ENCODE peak calls at places on chromosomes 4 and X, in ten cellular contexts. L, M, W, J, Z, D, U, P, R and B are unnamed samples.

GRCh38 chr4:9940041-9940440 is 81.3 kb downstream of the SLC2A9 start:
- DNase-seq in L (no peak), M (no peak), W (no peak), J (no peak), Z (no peak), D (no peak), U (no peak), P (no peak), R (no peak), B (no peak)

GRCh38 chrX:21131346-21131745 is 242.9 kb upstream of the CNKSR2 start:
- DNase-seq in L (no peak), M (no peak), W (no peak), J (no peak), Z (no peak), D (no peak), U (no peak), P (no peak), R (no peak), B (no peak)

GRCh38 chr4:100716416-100716815 is 198.6 kb upstream of the EMCN start:
- DNase-seq in L (no peak), M (no peak), W (no peak), J (no peak), Z (no peak), D (no peak), U (no peak), P (no peak), R (no peak), B (no peak)

GRCh38 chr4:55050418-55050950 is 74.9 kb downstream of the KDR start:
- DNase-seq in L (no peak), M (no peak), W (no peak), J (no peak), Z (no peak), D (no peak), U (no peak), P (no peak), R (no peak), B (no peak)

GRCh38 chr4:145440292-145441007 is 41.2 kb upstream of the SMAD1 start:
- DNase-seq in L (no peak), M (no peak), W (no peak), J (no peak), Z (no peak), D (no peak), U (no peak), P (no peak), R (peak), B (no peak)

GRCh38 chr4:108834167-108834566 is 71.3 kb upstream of the ETNPPL start:
- DNase-seq in L (no peak), M (no peak), W (peak), J (no peak), Z (peak), D (no peak), U (no peak), P (peak), R (peak), B (no peak)

GRCh38 chr4:76233967-76234678 is 17.4 kb upstream of the FAM47E start:
- DNase-seq in L (no peak), M (no peak), W (no peak), J (no peak), Z (no peak), D (no peak), U (peak), P (no peak), R (no peak), B (no peak)

GRCh38 chrX:153953342-153953830 is 8.9 kb upstream of the RENBP start:
- DNase-seq in L (peak), M (no peak), W (peak), J (peak), Z (peak), D (peak), U (peak), P (peak), R (peak), B (peak)

GRCh38 chr4:177012918-177013545 is 220.3 kb upstream of the VEGFC start:
- DNase-seq in L (no peak), M (no peak), W (no peak), J (no peak), Z (peak), D (no peak), U (no peak), P (no peak), R (peak), B (no peak)

GRCh38 chrX:145464650-145465049 is 217.3 kb downstream of the SPANXN1 start:
- DNase-seq in L (no peak), M (no peak), W (peak), J (no peak), Z (no peak), D (no peak), U (no peak), P (no peak), R (peak), B (no peak)

GRCh38 chrX:138939038-138939437 is 227.5 kb upstream of the FGF13 start:
- DNase-seq in L (peak), M (no peak), W (no peak), J (no peak), Z (no peak), D (no peak), U (no peak), P (no peak), R (no peak), B (no peak)

GRCh38 chrX:71144651-71145050 is at the start of gene NLGN3:
- DNase-seq in L (no peak), M (no peak), W (no peak), J (no peak), Z (no peak), D (no peak), U (no peak), P (no peak), R (no peak), B (no peak)

GRCh38 chrX:3788494-3789233 is 75.2 kb upstream of the PRKX start:
- DNase-seq in L (no peak), M (no peak), W (no peak), J (no peak), Z (no peak), D (no peak), U (no peak), P (no peak), R (no peak), B (no peak)

GRCh38 chr4:72209600-72209999 is 177.8 kb downstream of the NPFFR2 start:
- DNase-seq in L (no peak), M (no peak), W (no peak), J (no peak), Z (peak), D (no peak), U (peak), P (no peak), R (peak), B (no peak)

GRCh38 chrX:17442898-17443297 is 67.9 kb downstream of the NHS start:
- DNase-seq in L (no peak), M (no peak), W (no peak), J (no peak), Z (peak), D (no peak), U (peak), P (peak), R (peak), B (no peak)

GRCh38 chr4:14410469-14410868 is 591.8 kb upstream of the CPEB2 start:
- DNase-seq in L (no peak), M (no peak), W (no peak), J (no peak), Z (no peak), D (no peak), U (no peak), P (no peak), R (no peak), B (no peak)

GRCh38 chr4:98232202-98232601 is 29.0 kb upstream of the RAP1GDS1 start:
- DNase-seq in L (no peak), M (peak), W (peak), J (no peak), Z (no peak), D (no peak), U (no peak), P (peak), R (peak), B (no peak)

GRCh38 chr4:166091146-166091545 is 218.1 kb downstream of the TLL1 start:
- DNase-seq in L (no peak), M (no peak), W (peak), J (no peak), Z (no peak), D (no peak), U (no peak), P (no peak), R (peak), B (no peak)

GRCh38 chr4:155946486-155946885 is 7.2 kb downstream of the CTSO start:
- DNase-seq in L (no peak), M (no peak), W (peak), J (no peak), Z (no peak), D (no peak), U (no peak), P (peak), R (no peak), B (no peak)

GRCh38 chr4:52890401-52890791 is 28.3 kb downstream of the RASL11B start:
- DNase-seq in L (no peak), M (no peak), W (no peak), J (no peak), Z (no peak), D (no peak), U (no peak), P (no peak), R (no peak), B (no peak)

GRCh38 chr4:142566780-142567179 is 279.3 kb downstream of the INPP4B start:
- DNase-seq in L (no peak), M (no peak), W (no peak), J (no peak), Z (no peak), D (no peak), U (no peak), P (no peak), R (no peak), B (no peak)

GRCh38 chr4:105780176-105780575 is 71.6 kb downstream of the GSTCD start:
- DNase-seq in L (no peak), M (no peak), W (no peak), J (no peak), Z (no peak), D (no peak), U (no peak), P (no peak), R (no peak), B (no peak)

GRCh38 chr4:70927502-70928139 is 25.5 kb downstream of the MOB1B start:
- DNase-seq in L (no peak), M (no peak), W (no peak), J (no peak), Z (no peak), D (no peak), U (no peak), P (no peak), R (no peak), B (no peak)

GRCh38 chrX:40008841-40009461 is 88.8 kb downstream of the BCOR start:
- DNase-seq in L (peak), M (peak), W (no peak), J (no peak), Z (no peak), D (no peak), U (no peak), P (no peak), R (no peak), B (no peak)

GRCh38 chr4:24770111-24770584 is 25.2 kb upstream of the SOD3 start:
- DNase-seq in L (no peak), M (no peak), W (peak), J (no peak), Z (peak), D (no peak), U (no peak), P (peak), R (peak), B (no peak)

GRCh38 chr4:5079581-5079980 is 28.3 kb downstream of the STK32B start:
- DNase-seq in L (no peak), M (no peak), W (no peak), J (no peak), Z (no peak), D (no peak), U (no peak), P (peak), R (no peak), B (no peak)

GRCh38 chr4:33709247-33709646 is 2535.1 kb downstream of the ARAP2 start:
- DNase-seq in L (no peak), M (no peak), W (peak), J (no peak), Z (peak), D (no peak), U (no peak), P (peak), R (no peak), B (no peak)

GRCh38 chr4:124710253-124710849 is 2.2 kb downstream of the ANKRD50 start:
- DNase-seq in L (no peak), M (peak), W (no peak), J (no peak), Z (peak), D (no peak), U (peak), P (no peak), R (peak), B (no peak)

GRCh38 chr4:76867880-76868655 is 29.9 kb downstream of the SOWAHB start:
- DNase-seq in L (no peak), M (no peak), W (peak), J (no peak), Z (no peak), D (no peak), U (peak), P (no peak), R (no peak), B (no peak)

GRCh38 chr4:109969909-109970308 is 57.2 kb downstream of the EGF start:
- DNase-seq in L (no peak), M (peak), W (no peak), J (no peak), Z (no peak), D (no peak), U (no peak), P (no peak), R (no peak), B (no peak)

GRCh38 chr4:180521181-180521580 is 1722.0 kb upstream of the TENM3 start:
- DNase-seq in L (no peak), M (no peak), W (no peak), J (no peak), Z (peak), D (no peak), U (no peak), P (no peak), R (peak), B (no peak)

GRCh38 chrX:31423575-31424284 is 351.9 kb upstream of the FTHL17 start:
- DNase-seq in L (no peak), M (no peak), W (peak), J (no peak), Z (peak), D (no peak), U (peak), P (peak), R (peak), B (no peak)